ENCODE peak calls at places on chromosome 6, in seven cellular contexts. L is H1, G is fibroblast of lung, B is mammary epithelial cell, S is PC-9, K is K562, A is GM23338. U is an unnamed sample.

GRCh38 chr6:144500886-144501285 is 215.8 kb downstream of the UTRN start:
- DNase-seq in L (no peak), G (no peak), B (no peak), S (no peak), K (no peak), A (no peak), U (no peak)

GRCh38 chr6:136600818-136601217 is 50.6 kb upstream of the MAP7 start:
- DNase-seq in L (no peak), G (no peak), B (no peak), S (no peak), K (no peak), A (no peak), U (no peak)

GRCh38 chr6:134766497-134766896 is 183.4 kb downstream of the ALDH8A1 start:
- DNase-seq in L (no peak), G (no peak), B (no peak), S (no peak), K (no peak), A (no peak), U (no peak)

GRCh38 chr6:100035873-100036653 is 42.0 kb upstream of the MCHR2 start:
- DNase-seq in L (no peak), G (no peak), B (no peak), S (no peak), K (no peak), A (no peak), U (no peak)

GRCh38 chr6:24272148-24272547 is 85.7 kb downstream of the DCDC2 start:
- DNase-seq in L (no peak), G (no peak), B (no peak), S (no peak), K (no peak), A (no peak), U (no peak)

GRCh38 chr6:111605100-111605748 is 454 bp downstream of the TRAF3IP2 start:
- DNase-seq in L (peak), G (peak), B (peak), S (no peak), K (peak), A (peak), U (peak)

GRCh38 chr6:71400852-71401251 is 112.2 kb downstream of the OGFRL1 start:
- DNase-seq in L (no peak), G (peak), B (no peak), S (no peak), K (no peak), A (no peak), U (no peak)

GRCh38 chr6:170279977-170280688 is 10.7 kb downstream of the DLL1 start:
- DNase-seq in L (no peak), G (no peak), B (no peak), S (peak), K (no peak), A (no peak), U (no peak)

GRCh38 chr6:90294989-90295853 is 1.4 kb downstream of the BACH2 start:
- DNase-seq in L (no peak), G (peak), B (peak), S (peak), K (peak), A (peak), U (peak)

GRCh38 chr6:27894839-27895762 is 17.1 kb downstream of the OR2B2 start:
- DNase-seq in L (no peak), G (peak), B (peak), S (peak), K (peak), A (peak), U (peak)

GRCh38 chr6:79084693-79085092 is 6.6 kb upstream of the PHIP start:
- DNase-seq in L (no peak), G (no peak), B (no peak), S (no peak), K (no peak), A (no peak), U (no peak)

GRCh38 chr6:107304421-107305025 is 154.8 kb downstream of the PDSS2 start:
- DNase-seq in L (no peak), G (peak), B (peak), S (peak), K (no peak), A (no peak), U (no peak)

GRCh38 chr6:89689732-89690131 is 51.2 kb upstream of the LYRM2 start:
- DNase-seq in L (no peak), G (no peak), B (no peak), S (no peak), K (no peak), A (peak), U (peak)

GRCh38 chr6:112372213-112372806 is 25.2 kb downstream of the RFPL4B start:
- DNase-seq in L (no peak), G (peak), B (no peak), S (no peak), K (no peak), A (peak), U (no peak)

GRCh38 chr6:155212106-155212505 is 51.7 kb upstream of the CLDN20 start:
- DNase-seq in L (no peak), G (peak), B (no peak), S (no peak), K (no peak), A (no peak), U (no peak)

GRCh38 chr6:142819603-142820335 is 125.2 kb downstream of the HIVEP2 start:
- DNase-seq in L (no peak), G (peak), B (peak), S (no peak), K (no peak), A (no peak), U (no peak)

GRCh38 chr6:119483936-119484335 is 134.4 kb upstream of the MAN1A1 start:
- DNase-seq in L (no peak), G (no peak), B (no peak), S (no peak), K (no peak), A (no peak), U (no peak)

GRCh38 chr6:169933251-169933821 is 181.9 kb downstream of the ERMARD start:
- DNase-seq in L (no peak), G (no peak), B (no peak), S (no peak), K (no peak), A (no peak), U (no peak)

GRCh38 chr6:44300424-44300823 is 12.7 kb downstream of the AARS2 start:
- DNase-seq in L (no peak), G (no peak), B (no peak), S (no peak), K (no peak), A (no peak), U (no peak)

GRCh38 chr6:44301106-44301505 is 12.0 kb downstream of the AARS2 start:
- DNase-seq in L (no peak), G (no peak), B (no peak), S (no peak), K (no peak), A (no peak), U (no peak)

GRCh38 chr6:44298864-44299263 is 14.3 kb downstream of the AARS2 start:
- DNase-seq in L (no peak), G (no peak), B (no peak), S (no peak), K (no peak), A (no peak), U (no peak)

GRCh38 chr6:44297063-44298038 is 15.8 kb downstream of the AARS2 start:
- DNase-seq in L (peak), G (peak), B (peak), S (peak), K (peak), A (peak), U (peak)

DNA sequence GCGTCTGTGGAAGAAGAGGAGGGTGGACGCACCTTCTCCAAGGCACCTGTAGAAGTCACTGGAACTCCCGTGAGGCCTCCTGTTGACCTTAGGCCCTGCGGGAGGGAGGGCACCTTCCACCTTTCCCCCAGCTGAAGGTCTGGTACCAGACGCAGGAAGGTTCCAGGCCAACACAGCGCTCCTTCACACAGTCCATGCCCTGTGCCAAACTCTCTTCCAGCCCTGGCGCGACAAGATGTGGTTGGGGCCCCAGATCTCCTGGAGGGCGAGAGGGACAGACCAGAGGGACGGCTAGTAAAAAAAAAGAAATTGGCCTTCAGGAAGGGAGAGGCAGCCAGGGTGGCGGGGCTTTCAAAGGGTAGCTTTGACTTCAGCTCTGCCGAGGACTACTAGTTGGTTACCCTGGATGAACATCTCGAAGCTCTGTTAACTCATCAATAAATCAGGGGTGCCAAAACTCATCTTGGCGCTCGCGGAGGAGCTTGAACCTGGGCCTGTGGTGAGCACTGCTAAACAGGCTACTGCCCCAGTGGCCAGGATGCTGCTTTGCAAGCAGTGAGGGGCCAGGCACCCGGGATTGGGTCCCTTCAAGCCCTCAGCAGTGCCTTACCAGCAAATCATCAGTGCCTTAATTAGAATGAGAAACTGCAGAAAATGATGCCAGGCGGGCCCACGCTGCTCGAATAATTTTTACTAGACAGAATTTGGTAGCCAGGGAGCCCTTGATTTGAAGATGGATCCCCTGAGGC is 14.9 kb downstream of the AARS2 start:
- DNase-seq in L (peak), G (no peak), B (no peak), S (no peak), K (no peak), A (peak), U (no peak)
- TF ChIP-seq EZH2 in L (no peak), G (no peak), B (peak), S (no peak), K (no peak), A (no peak), U (peak)

GRCh38 chr6:36717231-36717825 is 19.7 kb downstream of the RAB44 start:
- DNase-seq in L (no peak), G (no peak), B (no peak), S (no peak), K (no peak), A (no peak), U (no peak)

GRCh38 chr6:36718560-36718959 is 20.9 kb downstream of the RAB44 start:
- DNase-seq in L (no peak), G (no peak), B (no peak), S (no peak), K (no peak), A (no peak), U (no peak)

GRCh38 chr6:36719126-36719525 is 21.5 kb downstream of the RAB44 start:
- DNase-seq in L (no peak), G (no peak), B (no peak), S (no peak), K (no peak), A (no peak), U (no peak)

GRCh38 chr6:36716476-36717093 is 19.0 kb downstream of the RAB44 start:
- DNase-seq in L (no peak), G (no peak), B (no peak), S (no peak), K (no peak), A (no peak), U (no peak)

GRCh38 chr6:36717871-36718540 is 20.4 kb downstream of the RAB44 start:
- DNase-seq in L (no peak), G (no peak), B (no peak), S (no peak), K (no peak), A (no peak), U (no peak)
- TF ChIP-seq EZH2 in L (no peak), G (no peak), B (no peak), S (no peak), K (no peak), A (no peak), U (no peak)

GRCh38 chr6:1613631-1614447 is 4.1 kb downstream of the FOXC1 start:
- DNase-seq in L (peak), G (no peak), B (peak), S (peak), K (no peak), A (peak), U (peak)

GRCh38 chr6:1614448-1614766 is 4.7 kb downstream of the FOXC1 start:
- DNase-seq in L (no peak), G (no peak), B (no peak), S (no peak), K (no peak), A (peak), U (peak)

GRCh38 chr6:1611572-1612385 is 2.1 kb downstream of the FOXC1 start:
- DNase-seq in L (no peak), G (peak), B (peak), S (peak), K (no peak), A (peak), U (peak)

GRCh38 chr6:1612386-1612893 is 2.7 kb downstream of the FOXC1 start:
- DNase-seq in L (no peak), G (no peak), B (peak), S (no peak), K (no peak), A (no peak), U (no peak)

GRCh38 chr6:1612902-1613301 is 3.2 kb downstream of the FOXC1 start:
- DNase-seq in L (no peak), G (peak), B (peak), S (no peak), K (no peak), A (no peak), U (no peak)
- TF ChIP-seq EZH2 in L (no peak), G (no peak), B (no peak), S (no peak), K (no peak), A (peak), U (peak)

DNA sequence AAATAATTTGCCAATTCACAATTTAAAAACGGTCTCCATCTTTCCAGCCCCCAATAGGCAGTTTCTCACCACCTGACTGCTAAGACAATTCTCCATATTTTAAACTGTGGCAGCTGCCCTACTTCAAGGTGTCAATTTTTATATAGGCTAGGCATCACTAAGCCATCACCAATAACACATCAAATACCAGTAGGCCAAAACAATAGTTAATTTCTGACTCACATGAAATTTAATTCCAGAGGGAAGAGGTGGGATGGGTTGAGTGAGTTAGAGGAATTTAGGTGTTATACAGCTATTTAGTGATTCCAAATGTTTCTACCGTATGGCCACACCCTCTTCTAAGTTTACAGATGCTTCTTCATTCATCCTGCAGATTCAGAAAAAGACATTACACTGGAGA is 49.9 kb downstream of the GFRAL start:
- DNase-seq in L (no peak), G (no peak), B (no peak), S (no peak), K (no peak), A (no peak), U (no peak)
- TF ChIP-seq EZH2 in L (no peak), G (no peak), B (no peak), S (no peak), K (no peak), A (no peak), U (no peak)

U was measured in neural progenitor cell.